ENCODE peak calls at places on chromosome 10, in nine cellular contexts. H, T, M, B, L, S, Y, I and Q are unnamed samples.

GRCh38 chr10:14652067-14652466 is 122.6 kb downstream of the FAM107B start:
- DNase-seq in M (no peak), L (no peak), H (no peak), B (peak), T (no peak), S (no peak), Y (no peak), I (no peak), Q (no peak)

GRCh38 chr10:32210306-32211045 is 136.5 kb downstream of the EPC1 start:
- DNase-seq in Y (peak), M (peak), H (no peak), S (no peak), B (peak), I (no peak), L (no peak), T (no peak), Q (peak)

GRCh38 chr10:119377905-119378736 is 164.4 kb downstream of the RGS10 start:
- DNase-seq in M (peak), B (no peak), S (no peak), Y (no peak), I (no peak), L (no peak), H (no peak), T (no peak), Q (no peak)

GRCh38 chr10:120941468-120941867 is 90.3 kb downstream of the WDR11 start:
- DNase-seq in H (no peak), M (no peak), S (no peak), B (no peak), I (no peak), L (no peak), T (no peak), Y (no peak), Q (no peak)

GRCh38 chr10:98569878-98570277 is 123.1 kb upstream of the HPS1 start:
- DNase-seq in S (no peak), B (no peak), T (no peak), Y (no peak), M (peak), L (no peak), I (no peak), H (no peak), Q (no peak)

GRCh38 chr10:1643161-1643910 is 94.0 kb downstream of the ADARB2 start:
- DNase-seq in Y (no peak), L (no peak), M (peak), S (no peak), I (no peak), T (no peak), B (no peak), H (no peak), Q (no peak)

GRCh38 chr10:29760139-29760538 is 125.4 kb upstream of the SVIL start:
- DNase-seq in S (no peak), I (no peak), H (no peak), T (no peak), L (no peak), Y (no peak), B (no peak), M (no peak), Q (no peak)

GRCh38 chr10:124417846-124418725 is 637 bp downstream of the OAT start:
- DNase-seq in I (peak), H (peak), T (peak), L (peak), B (peak), M (peak), Y (peak), S (peak), Q (peak)

GRCh38 chr10:35458500-35459448 is 122.5 kb downstream of the CCNY start:
- DNase-seq in Y (no peak), L (no peak), T (no peak), I (no peak), S (no peak), H (no peak), B (no peak), M (peak), Q (no peak)

GRCh38 chr10:77079902-77080301 is 557.7 kb downstream of the KCNMA1 start:
- DNase-seq in M (no peak), T (no peak), L (no peak), Y (no peak), I (no peak), B (no peak), H (no peak), S (no peak), Q (no peak)

GRCh38 chr10:28248092-28248491 is 54.8 kb downstream of the MPP7 start:
- DNase-seq in L (no peak), Y (peak), M (peak), B (peak), T (no peak), H (no peak), I (no peak), S (peak), Q (no peak)

GRCh38 chr10:23994459-23995046 is 214.4 kb upstream of the KIAA1217 start:
- DNase-seq in T (peak), S (peak), Y (peak), B (peak), H (no peak), M (peak), L (no peak), I (no peak), Q (no peak)

GRCh38 chr10:128180843-128181242 is 54.6 kb upstream of the MKI67 start:
- DNase-seq in S (no peak), H (no peak), I (no peak), L (no peak), T (no peak), M (no peak), B (no peak), Y (no peak), Q (no peak)

GRCh38 chr10:57972783-57973182 is 294.9 kb downstream of the IPMK start:
- DNase-seq in I (no peak), M (no peak), H (no peak), L (no peak), B (no peak), T (no peak), S (no peak), Y (no peak), Q (no peak)

GRCh38 chr10:96706331-96706853 is 13.9 kb downstream of the PIK3AP1 start:
- DNase-seq in M (no peak), B (no peak), Y (no peak), L (no peak), S (no peak), T (no peak), H (no peak), I (no peak), Q (no peak)

GRCh38 chr10:118047363-118047719 is 600 bp upstream of the RAB11FIP2 start:
- DNase-seq in L (no peak), S (no peak), I (no peak), H (no peak), M (no peak), B (no peak), T (no peak), Y (no peak), Q (no peak)

GRCh38 chr10:101007099-101007711 is 7.6 kb downstream of the LZTS2 start:
- DNase-seq in B (peak), M (no peak), H (no peak), L (no peak), S (no peak), I (no peak), Y (no peak), T (no peak), Q (no peak)

GRCh38 chr10:96448021-96448457 is 65.7 kb downstream of the TLL2 start:
- DNase-seq in H (no peak), I (no peak), B (no peak), Y (no peak), M (no peak), T (no peak), S (no peak), L (no peak), Q (no peak)

GRCh38 chr10:132988988-132989387 is 46.6 kb upstream of the CFAP46 start:
- DNase-seq in I (no peak), T (no peak), H (no peak), Y (peak), S (no peak), B (no peak), L (no peak), M (no peak), Q (peak)

GRCh38 chr10:112137381-112137987 is 46.1 kb downstream of the GPAM start:
- DNase-seq in S (peak), M (peak), B (peak), Y (peak), H (peak), L (peak), T (peak), I (peak), Q (peak)

GRCh38 chr10:14349081-14349480 is 18.4 kb upstream of the FRMD4A start:
- DNase-seq in T (no peak), B (no peak), Y (no peak), M (no peak), S (no peak), H (no peak), I (no peak), L (no peak), Q (no peak)

GRCh38 chr10:96255569-96256335 is 15.6 kb downstream of the BLNK start:
- DNase-seq in I (no peak), S (no peak), Y (no peak), T (no peak), B (no peak), L (no peak), H (no peak), M (peak), Q (no peak)

GRCh38 chr10:110508389-110508788 is 10.7 kb downstream of the DUSP5 start:
- DNase-seq in T (no peak), S (no peak), M (no peak), L (no peak), I (no peak), H (no peak), Y (no peak), B (no peak), Q (no peak)